ENCODE peak calls at places on chromosomes 4 and X, in eight cellular contexts. One of them, this sample, is unnamed.

GRCh38 chr4:110849461-110849860 is 226.6 kb upstream of the PITX2 start:
- DNase-seq in tibial artery: no peak
- DNase-seq in fibroblast of pulmonary artery: no peak
- DNase-seq in colonic mucosa: no peak
- DNase-seq in BJ: no peak
- DNase-seq in cardiac fibroblast: no peak
- DNase-seq in astrocyte: no peak
- DNase-seq in stomach: no peak
- DNase-seq in this sample: no peak

GRCh38 chr4:41590591-41590990 is 52.6 kb downstream of the LIMCH1 start:
- DNase-seq in BJ: no peak
- DNase-seq in fibroblast of pulmonary artery: no peak
- DNase-seq in tibial artery: no peak
- DNase-seq in cardiac fibroblast: no peak
- DNase-seq in colonic mucosa: no peak
- DNase-seq in astrocyte: no peak
- DNase-seq in stomach: no peak
- DNase-seq in this sample: no peak

GRCh38 chrX:23394421-23394820 is 59.8 kb downstream of the PTCHD1 start:
- DNase-seq in stomach: peak; percentile 53
- DNase-seq in BJ: no peak
- DNase-seq in astrocyte: peak; percentile 18
- DNase-seq in fibroblast of pulmonary artery: no peak
- DNase-seq in tibial artery: no peak
- DNase-seq in colonic mucosa: peak; percentile 22
- DNase-seq in cardiac fibroblast: peak; percentile 3
- DNase-seq in this sample: no peak

GRCh38 chr4:148834804-148835598 is 392.8 kb upstream of the NR3C2 start:
- DNase-seq in astrocyte: no peak
- DNase-seq in stomach: no peak
- DNase-seq in tibial artery: no peak
- DNase-seq in cardiac fibroblast: peak; percentile 56
- DNase-seq in fibroblast of pulmonary artery: peak; percentile 73
- DNase-seq in BJ: peak; percentile 1
- DNase-seq in colonic mucosa: no peak
- DNase-seq in this sample: peak; percentile 17

GRCh38 chr4:177251237-177251636 is 58.4 kb upstream of the NEIL3 start:
- DNase-seq in colonic mucosa: peak; percentile 26
- DNase-seq in tibial artery: no peak
- DNase-seq in cardiac fibroblast: no peak
- DNase-seq in stomach: no peak
- DNase-seq in BJ: no peak
- DNase-seq in fibroblast of pulmonary artery: no peak
- DNase-seq in astrocyte: no peak
- DNase-seq in this sample: no peak

GRCh38 chr4:38237139-38237538 is 276.9 kb downstream of the PTTG2 start:
- DNase-seq in colonic mucosa: no peak
- DNase-seq in fibroblast of pulmonary artery: peak; percentile 81
- DNase-seq in BJ: peak; percentile 9
- DNase-seq in tibial artery: no peak
- DNase-seq in cardiac fibroblast: peak; percentile 81
- DNase-seq in stomach: no peak
- DNase-seq in astrocyte: peak; percentile 74
- DNase-seq in this sample: peak; percentile 49

GRCh38 chr4:187606581-187606980 is 389.0 kb upstream of the ZFP42 start:
- DNase-seq in tibial artery: peak; percentile 30
- DNase-seq in BJ: no peak
- DNase-seq in cardiac fibroblast: peak; percentile 69
- DNase-seq in stomach: no peak
- DNase-seq in fibroblast of pulmonary artery: peak; percentile 69
- DNase-seq in colonic mucosa: peak; percentile 27
- DNase-seq in astrocyte: peak; percentile 13
- DNase-seq in this sample: peak; percentile 61

GRCh38 chr4:40916880-40917279 is 167.1 kb downstream of the NSUN7 start:
- DNase-seq in astrocyte: no peak
- DNase-seq in cardiac fibroblast: peak; percentile 32
- DNase-seq in BJ: no peak
- DNase-seq in stomach: peak; percentile 42
- DNase-seq in tibial artery: peak; percentile 36
- DNase-seq in fibroblast of pulmonary artery: peak; percentile 23
- DNase-seq in colonic mucosa: peak; percentile 56
- DNase-seq in this sample: no peak

GRCh38 chr4:98873059-98873458 is 55.9 kb downstream of the EIF4E start:
- DNase-seq in cardiac fibroblast: peak; percentile 70
- DNase-seq in tibial artery: no peak
- DNase-seq in stomach: no peak
- DNase-seq in fibroblast of pulmonary artery: peak; percentile 73
- DNase-seq in BJ: no peak
- DNase-seq in astrocyte: peak; percentile 59
- DNase-seq in colonic mucosa: no peak
- DNase-seq in this sample: peak; percentile 49

GRCh38 chr4:3863841-3864734 is 97.9 kb downstream of the ADRA2C start:
- DNase-seq in BJ: no peak
- DNase-seq in cardiac fibroblast: no peak
- DNase-seq in colonic mucosa: no peak
- DNase-seq in fibroblast of pulmonary artery: no peak
- DNase-seq in tibial artery: no peak
- DNase-seq in astrocyte: no peak
- DNase-seq in stomach: no peak
- DNase-seq in this sample: no peak

GRCh38 chrX:84469226-84469625 is 33.0 kb downstream of the HDX start:
- DNase-seq in tibial artery: no peak
- DNase-seq in BJ: no peak
- DNase-seq in fibroblast of pulmonary artery: peak; percentile 53
- DNase-seq in stomach: no peak
- DNase-seq in cardiac fibroblast: peak; percentile 22
- DNase-seq in colonic mucosa: no peak
- DNase-seq in astrocyte: peak; percentile 43
- DNase-seq in this sample: peak; percentile 7

GRCh38 chrX:110258552-110258951 is 59.3 kb downstream of the AMMECR1 start:
- DNase-seq in fibroblast of pulmonary artery: peak; percentile 14
- DNase-seq in astrocyte: peak; percentile 41
- DNase-seq in tibial artery: no peak
- DNase-seq in BJ: no peak
- DNase-seq in colonic mucosa: no peak
- DNase-seq in stomach: no peak
- DNase-seq in cardiac fibroblast: no peak
- DNase-seq in this sample: no peak

GRCh38 chrX:10111364-10112148 is 45.2 kb upstream of the CLCN4 start:
- DNase-seq in tibial artery: peak; percentile 37
- DNase-seq in astrocyte: no peak
- DNase-seq in BJ: no peak
- DNase-seq in stomach: no peak
- DNase-seq in colonic mucosa: no peak
- DNase-seq in cardiac fibroblast: peak; percentile 1
- DNase-seq in fibroblast of pulmonary artery: no peak
- DNase-seq in this sample: peak; percentile 73

GRCh38 chr4:153728660-153729059 is 31.2 kb downstream of the RNF175 start:
- DNase-seq in stomach: no peak
- DNase-seq in astrocyte: no peak
- DNase-seq in BJ: no peak
- DNase-seq in colonic mucosa: no peak
- DNase-seq in tibial artery: no peak
- DNase-seq in fibroblast of pulmonary artery: no peak
- DNase-seq in cardiac fibroblast: no peak
- DNase-seq in this sample: no peak

GRCh38 chr4:184295206-184295605 is 77.5 kb upstream of the ENPP6 start:
- DNase-seq in colonic mucosa: peak; percentile 8
- DNase-seq in fibroblast of pulmonary artery: no peak
- DNase-seq in astrocyte: no peak
- DNase-seq in BJ: no peak
- DNase-seq in tibial artery: no peak
- DNase-seq in stomach: no peak
- DNase-seq in cardiac fibroblast: no peak
- DNase-seq in this sample: no peak
- H3K4me3 ChIP-seq in colonic mucosa: no peak overlapping the region
- H3K4me3 ChIP-seq in fibroblast of pulmonary artery: no peak overlapping the region
- H3K4me3 ChIP-seq in astrocyte: no peak overlapping the region
- H3K4me3 ChIP-seq in BJ: no peak overlapping the region
- H3K4me3 ChIP-seq in tibial artery: no peak overlapping the region
- H3K4me3 ChIP-seq in stomach: no peak overlapping the region
- H3K4me3 ChIP-seq in cardiac fibroblast: no peak overlapping the region
- H3K4me3 ChIP-seq in this sample: no peak overlapping the region

DNA sequence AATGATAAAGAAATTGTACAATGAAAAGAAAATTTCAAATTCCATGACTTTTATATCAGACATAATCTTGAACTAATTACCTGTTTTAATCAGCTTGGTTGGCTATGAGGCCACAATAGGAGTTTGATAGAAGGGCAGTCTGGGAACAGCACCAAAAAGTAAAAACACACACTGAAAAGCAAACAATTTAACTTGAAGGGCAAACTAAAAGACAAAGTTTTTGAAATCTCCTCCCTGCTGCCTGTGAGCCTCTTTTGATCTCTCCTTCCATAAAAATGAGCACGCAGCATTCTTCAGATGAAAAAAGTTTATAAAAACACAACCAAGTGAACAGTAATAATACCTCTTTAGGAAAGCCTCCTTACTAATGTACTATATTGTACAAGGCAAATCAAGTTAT is 8.1 kb downstream of the ODAM start:
- DNase-seq in fibroblast of pulmonary artery: no peak
- DNase-seq in stomach: no peak
- DNase-seq in tibial artery: no peak
- DNase-seq in colonic mucosa: no peak
- DNase-seq in cardiac fibroblast: no peak
- DNase-seq in astrocyte: no peak
- DNase-seq in BJ: no peak
- DNase-seq in this sample: no peak
- TF ChIP-seq CTCF in fibroblast of pulmonary artery: no peak
- TF ChIP-seq CTCF in stomach: no peak
- TF ChIP-seq CTCF in tibial artery: no peak
- TF ChIP-seq CTCF in colonic mucosa: no peak
- TF ChIP-seq CTCF in cardiac fibroblast: no peak
- TF ChIP-seq CTCF in astrocyte: no peak
- TF ChIP-seq CTCF in BJ: no peak
- TF ChIP-seq CTCF in this sample: no peak

GRCh38 chr4:1673671-1674070 is 10.4 kb downstream of the FAM53A start:
- DNase-seq in BJ: no peak
- DNase-seq in fibroblast of pulmonary artery: no peak
- DNase-seq in cardiac fibroblast: no peak
- DNase-seq in astrocyte: no peak
- DNase-seq in colonic mucosa: no peak
- DNase-seq in tibial artery: no peak
- DNase-seq in stomach: no peak
- DNase-seq in this sample: no peak

GRCh38 chr4:1675802-1676137 is 8.3 kb downstream of the FAM53A start:
- DNase-seq in BJ: no peak
- DNase-seq in fibroblast of pulmonary artery: no peak
- DNase-seq in astrocyte: no peak
- DNase-seq in stomach: no peak
- DNase-seq in cardiac fibroblast: no peak
- DNase-seq in tibial artery: no peak
- DNase-seq in colonic mucosa: no peak
- DNase-seq in this sample: no peak

GRCh38 chr4:1674682-1675081 is 9.4 kb downstream of the FAM53A start:
- DNase-seq in stomach: no peak
- DNase-seq in astrocyte: no peak
- DNase-seq in cardiac fibroblast: peak; percentile 13
- DNase-seq in BJ: no peak
- DNase-seq in colonic mucosa: no peak
- DNase-seq in fibroblast of pulmonary artery: peak; percentile 11
- DNase-seq in tibial artery: no peak
- DNase-seq in this sample: no peak

GRCh38 chr4:1676605-1677525 is 7.2 kb downstream of the FAM53A start:
- DNase-seq in BJ: no peak
- DNase-seq in stomach: no peak
- DNase-seq in tibial artery: no peak
- DNase-seq in fibroblast of pulmonary artery: no peak
- DNase-seq in colonic mucosa: no peak
- DNase-seq in cardiac fibroblast: no peak
- DNase-seq in astrocyte: no peak
- DNase-seq in this sample: no peak

GRCh38 chr4:1675136-1675801 is 8.8 kb downstream of the FAM53A start:
- DNase-seq in astrocyte: no peak
- DNase-seq in fibroblast of pulmonary artery: no peak
- DNase-seq in cardiac fibroblast: no peak
- DNase-seq in BJ: no peak
- DNase-seq in colonic mucosa: no peak
- DNase-seq in tibial artery: no peak
- DNase-seq in stomach: no peak
- DNase-seq in this sample: no peak
- H3K4me3 ChIP-seq in astrocyte: no peak overlapping the region
- H3K4me3 ChIP-seq in fibroblast of pulmonary artery: no peak overlapping the region
- H3K4me3 ChIP-seq in cardiac fibroblast: no peak overlapping the region
- H3K4me3 ChIP-seq in BJ: no peak overlapping the region
- H3K4me3 ChIP-seq in colonic mucosa: no peak overlapping the region
- H3K4me3 ChIP-seq in tibial artery: no peak overlapping the region
- H3K4me3 ChIP-seq in stomach: no peak overlapping the region
- H3K4me3 ChIP-seq in this sample: no peak overlapping the region

GRCh38 chrX:57156397-57157049 is 19.3 kb upstream of the SPIN2A start:
- DNase-seq in BJ: no peak
- DNase-seq in cardiac fibroblast: peak; percentile 45
- DNase-seq in fibroblast of pulmonary artery: peak; percentile 52
- DNase-seq in tibial artery: no peak
- DNase-seq in colonic mucosa: peak; percentile 47
- DNase-seq in stomach: peak; percentile 37
- DNase-seq in astrocyte: peak; percentile 11
- DNase-seq in this sample: no peak
- TF ChIP-seq CTCF in BJ: peak; percentile 48
- TF ChIP-seq CTCF in cardiac fibroblast: peak; percentile 44
- TF ChIP-seq CTCF in fibroblast of pulmonary artery: peak; percentile 47
- TF ChIP-seq CTCF in tibial artery: no peak
- TF ChIP-seq CTCF in colonic mucosa: no peak
- TF ChIP-seq CTCF in stomach: no peak
- TF ChIP-seq CTCF in astrocyte: peak; percentile 27
- TF ChIP-seq CTCF in this sample: peak; percentile 34

GRCh38 chr4:112521123-112522116 is 5.4 kb upstream of the NEUROG2 start:
- DNase-seq in cardiac fibroblast: no peak
- DNase-seq in tibial artery: no peak
- DNase-seq in stomach: no peak
- DNase-seq in fibroblast of pulmonary artery: no peak
- DNase-seq in BJ: no peak
- DNase-seq in astrocyte: no peak
- DNase-seq in colonic mucosa: no peak
- DNase-seq in this sample: no peak

GRCh38 chr4:112519689-112520597 is 4.0 kb upstream of the NEUROG2 start:
- DNase-seq in BJ: no peak
- DNase-seq in colonic mucosa: no peak
- DNase-seq in tibial artery: no peak
- DNase-seq in astrocyte: no peak
- DNase-seq in cardiac fibroblast: no peak
- DNase-seq in stomach: no peak
- DNase-seq in fibroblast of pulmonary artery: no peak
- DNase-seq in this sample: no peak

GRCh38 chr4:112518675-112519074 is 2.7 kb upstream of the NEUROG2 start:
- DNase-seq in cardiac fibroblast: no peak
- DNase-seq in colonic mucosa: no peak
- DNase-seq in fibroblast of pulmonary artery: no peak
- DNase-seq in tibial artery: no peak
- DNase-seq in BJ: no peak
- DNase-seq in stomach: no peak
- DNase-seq in astrocyte: no peak
- DNase-seq in this sample: peak; percentile 30

GRCh38 chr4:112522389-112522788 is 6.4 kb upstream of the NEUROG2 start:
- DNase-seq in colonic mucosa: no peak
- DNase-seq in tibial artery: no peak
- DNase-seq in BJ: no peak
- DNase-seq in stomach: no peak
- DNase-seq in fibroblast of pulmonary artery: no peak
- DNase-seq in cardiac fibroblast: no peak
- DNase-seq in astrocyte: no peak
- DNase-seq in this sample: no peak

GRCh38 chr4:112520598-112521122 is 4.7 kb upstream of the NEUROG2 start:
- DNase-seq in fibroblast of pulmonary artery: no peak
- DNase-seq in BJ: no peak
- DNase-seq in tibial artery: no peak
- DNase-seq in cardiac fibroblast: no peak
- DNase-seq in astrocyte: no peak
- DNase-seq in stomach: no peak
- DNase-seq in colonic mucosa: no peak
- DNase-seq in this sample: no peak
- H3K4me3 ChIP-seq in fibroblast of pulmonary artery: no peak overlapping the region
- H3K4me3 ChIP-seq in BJ: no peak overlapping the region
- H3K4me3 ChIP-seq in tibial artery: no peak overlapping the region
- H3K4me3 ChIP-seq in cardiac fibroblast: no peak overlapping the region
- H3K4me3 ChIP-seq in astrocyte: no peak overlapping the region
- H3K4me3 ChIP-seq in stomach: no peak overlapping the region
- H3K4me3 ChIP-seq in colonic mucosa: no peak overlapping the region
- H3K4me3 ChIP-seq in this sample: no peak overlapping the region